ENCODE peak calls at places on chromosomes 13 and 19, in nine cellular contexts. Z is tibial nerve, H is A549, L is body of pancreas, R is lower leg skin, P is IMR-90, Q is prostate gland, E is GM12891, S is heart left ventricle. F is an unnamed sample.
A peak's percentile ranks its signal among the peaks of the same experiment; 100 is the strongest.

GRCh38 chr19:41495589-41495988 is 52.6 kb downstream of the ERICH4 start:
- DNase-seq in R (no peak), S (no peak), L (no peak), P (no peak), Q (no peak), Z (no peak), E (no peak), H (no peak), F (no peak)

GRCh38 chr19:3304871-3305423 is 61.4 kb upstream of the NFIC start:
- DNase-seq in R (peak; percentile 89), P (peak; percentile 41), L (peak; percentile 85), Z (peak; percentile 63), E (peak; percentile 75), Q (peak; percentile 45), H (peak; percentile 62), S (peak; percentile 81), F (no peak)

GRCh38 chr13:47549219-47549752 is 451.8 kb downstream of the SUCLA2 start:
- DNase-seq in H (no peak), R (no peak), E (no peak), Z (no peak), S (no peak), P (no peak), Q (no peak), L (no peak), F (no peak)

GRCh38 chr19:42352216-42352892 is 26.9 kb downstream of the MEGF8 start:
- DNase-seq in E (peak; percentile 58), Z (no peak), L (no peak), P (peak; percentile 8), S (no peak), H (no peak), R (no peak), Q (peak; percentile 22), F (no peak)

GRCh38 chr19:6071840-6072239 is 38.5 kb downstream of the RFX2 start:
- DNase-seq in P (no peak), R (peak; percentile 29), H (no peak), E (no peak), Q (no peak), S (no peak), Z (no peak), L (no peak), F (no peak)

GRCh38 chr13:25233861-25234260 is 53.4 kb downstream of the MTMR6 start:
- DNase-seq in Z (no peak), R (no peak), Q (no peak), S (no peak), E (no peak), P (no peak), H (no peak), L (no peak), F (no peak)

GRCh38 chr13:33125821-33126570 is 109.8 kb downstream of the KL start:
- DNase-seq in E (no peak), H (peak; percentile 76), Q (peak; percentile 40), Z (peak; percentile 77), L (peak; percentile 29), R (peak; percentile 89), P (peak; percentile 97), S (peak; percentile 71), F (peak; percentile 61)

GRCh38 chr13:89315287-89315686 is 1644.1 kb downstream of the SLITRK5 start:
- DNase-seq in S (no peak), L (no peak), P (no peak), R (no peak), E (no peak), Q (no peak), H (no peak), Z (no peak), F (no peak)

GRCh38 chr13:49308104-49308875 is 60.6 kb downstream of the CDADC1 start:
- DNase-seq in R (peak; percentile 96), Q (peak; percentile 86), L (peak; percentile 78), Z (peak; percentile 89), H (no peak), P (peak; percentile 66), E (no peak), S (peak; percentile 81), F (no peak)

GRCh38 chr13:75985132-75985531 is 349.0 kb downstream of the LMO7 start:
- DNase-seq in Z (no peak), Q (no peak), L (no peak), S (no peak), E (no peak), R (no peak), P (no peak), H (no peak), F (no peak)

GRCh38 chr13:45368571-45368970 is 27.6 kb upstream of the TPT1 start:
- DNase-seq in R (no peak), E (no peak), L (no peak), S (no peak), Z (no peak), P (peak; percentile 15), H (no peak), Q (peak; percentile 59), F (no peak)

GRCh38 chr13:97212540-97213146 is 9.5 kb upstream of the MBNL2 start:
- DNase-seq in R (no peak), E (no peak), L (peak; percentile 37), S (no peak), Q (no peak), Z (no peak), P (peak; percentile 49), H (peak; percentile 32), F (peak; percentile 20)

GRCh38 chr19:9936151-9937000 is at the start of gene OLFM2:
- DNase-seq in E (no peak), H (no peak), S (no peak), Z (no peak), L (peak; percentile 34), P (no peak), Q (no peak), R (no peak), F (no peak)

GRCh38 chr13:113646921-113647340 is 11.1 kb downstream of the ATP4B start:
- DNase-seq in R (peak; percentile 78), L (no peak), Z (no peak), H (no peak), E (no peak), S (no peak), P (no peak), Q (no peak), F (no peak)

GRCh38 chr13:66353664-66354063 is 876.5 kb downstream of the PCDH9 start:
- DNase-seq in L (no peak), Q (peak; percentile 43), H (no peak), R (no peak), E (no peak), Z (no peak), S (no peak), P (no peak), F (no peak)

GRCh38 chr13:23628250-23628649 is 58.0 kb downstream of the TNFRSF19 start:
- DNase-seq in Q (no peak), P (no peak), E (no peak), S (no peak), L (no peak), R (no peak), H (no peak), Z (no peak), F (no peak)

GRCh38 chr13:48403929-48404328 is 9.0 kb downstream of the LPAR6 start:
- DNase-seq in H (no peak), S (no peak), P (no peak), R (no peak), Z (no peak), Q (no peak), E (no peak), L (no peak), F (no peak)

GRCh38 chr13:94192576-94192975 is 286.9 kb downstream of the DCT start:
- DNase-seq in P (peak; percentile 26), E (peak; percentile 2), L (peak; percentile 19), R (no peak), Q (peak; percentile 18), Z (peak; percentile 30), S (no peak), H (no peak), F (no peak)
- TF ChIP-seq POLR2A in P (no peak), E (no peak), L (no peak), R (no peak), Q (no peak), Z (no peak), S (no peak), H (no peak), F (no peak)

DNA sequence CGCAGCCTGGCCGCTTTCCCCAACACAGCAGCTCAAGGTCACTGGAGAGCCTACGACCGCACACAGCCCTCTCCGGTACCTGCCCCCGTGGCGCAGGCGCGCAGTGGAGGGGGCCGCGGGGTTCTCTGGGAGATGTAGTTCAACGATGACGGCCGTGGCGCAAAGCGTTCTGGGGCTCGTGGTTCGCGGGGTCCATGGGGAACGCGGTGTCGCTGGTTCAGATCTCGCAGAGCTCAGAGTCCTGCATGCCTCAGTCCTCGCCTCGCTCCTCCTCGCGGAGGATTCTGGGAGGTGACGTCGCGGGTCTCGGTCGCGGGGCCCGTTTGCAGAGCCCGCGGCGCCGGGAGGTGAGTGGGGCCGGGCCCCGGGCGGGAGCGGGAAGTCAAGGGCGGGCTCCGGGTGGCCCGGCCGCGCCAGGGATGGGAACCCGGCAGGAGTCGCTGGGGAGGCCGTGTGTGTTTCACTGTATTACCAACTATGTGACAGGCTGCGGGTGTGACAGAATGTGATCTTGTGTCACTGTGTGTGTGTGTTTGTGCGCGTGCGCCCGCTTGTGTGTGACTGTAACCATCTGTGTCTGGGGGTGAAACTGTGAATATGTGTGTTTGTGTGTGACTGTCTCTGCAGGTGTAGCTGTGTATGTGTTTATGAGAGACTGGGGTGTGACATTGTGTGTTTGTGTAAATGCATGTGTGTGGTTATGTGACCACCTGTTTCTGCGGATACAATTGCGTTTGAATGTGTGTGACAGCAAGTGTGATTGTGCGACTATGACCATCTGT is at the start of gene ZNF527:
- DNase-seq in Z (peak; percentile 93), S (peak; percentile 99), E (peak; percentile 93), R (peak; percentile 99), Q (peak; percentile 96), P (peak; percentile 96), H (peak; percentile 99), L (peak; percentile 96), F (peak; percentile 98)
- TF ChIP-seq POLR2A in Z (peak; percentile 73), S (peak; percentile 95), E (peak; percentile 76), R (no peak), Q (peak; percentile 80), P (peak; percentile 68), H (peak; percentile 82), L (peak; percentile 79), F (peak; percentile 67)

GRCh38 chr13:43766766-43767165 is 20.0 kb downstream of the ENOX1 start:
- DNase-seq in Q (no peak), H (no peak), R (no peak), P (no peak), S (peak; percentile 62), L (no peak), Z (peak; percentile 15), E (no peak), F (no peak)
- TF ChIP-seq POLR2A in Q (no peak), H (no peak), R (no peak), P (no peak), S (no peak), L (no peak), Z (no peak), E (no peak), F (no peak)

DNA sequence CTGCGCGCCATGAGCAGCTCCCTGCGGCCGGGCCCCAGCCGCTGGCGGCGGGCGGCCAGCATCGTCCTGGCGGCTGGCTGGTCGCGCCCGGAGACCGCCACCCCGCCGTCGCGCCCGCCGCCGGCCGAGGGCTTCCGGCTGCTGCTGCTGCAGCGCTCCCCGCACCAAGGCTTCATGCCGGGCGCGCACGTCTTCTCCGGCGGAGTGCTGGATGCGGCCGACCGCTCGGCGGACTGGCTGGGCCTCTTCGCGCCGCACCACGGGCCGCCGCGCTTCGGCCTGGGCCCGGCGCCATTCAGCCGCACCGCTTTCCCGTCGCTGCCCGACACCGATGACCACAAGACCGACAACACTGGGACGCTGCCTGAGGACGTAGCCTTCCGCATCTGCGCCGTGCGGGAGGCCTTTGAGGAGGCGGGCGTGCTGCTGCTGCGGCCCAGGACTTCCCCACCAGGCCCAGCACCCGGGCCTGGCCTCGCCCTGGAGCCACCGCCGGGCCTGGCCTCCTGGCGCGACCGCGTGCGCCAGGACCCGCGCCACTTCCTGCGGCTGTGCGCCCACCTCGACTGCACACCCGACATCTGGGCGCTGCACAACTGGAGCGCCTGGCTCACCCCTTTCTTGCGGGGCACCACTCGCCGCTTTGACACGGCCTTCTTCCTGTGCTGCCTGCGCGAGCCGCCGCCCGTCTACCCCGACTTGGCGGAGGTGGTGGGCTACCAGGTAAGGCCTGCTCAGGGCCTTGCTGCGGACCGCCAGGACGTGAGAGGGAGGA is 518 bp downstream of the NUDT19 start:
- DNase-seq in S (peak; percentile 84), E (peak; percentile 46), R (peak; percentile 91), L (peak; percentile 59), Z (peak; percentile 17), Q (peak; percentile 42), P (peak; percentile 69), H (no peak), F (peak; percentile 46)
- TF ChIP-seq POLR2A in S (no peak), E (peak; percentile 52), R (no peak), L (no peak), Z (no peak), Q (no peak), P (peak; percentile 23), H (no peak), F (no peak)